ENCODE peak calls at places on chromosome X, in four cellular contexts. E is transverse colon, J is mesothelial cell of epicardium, K is fibroblast of pulmonary artery. F is an unnamed sample.

GRCh38 chrX:77892887-77893286 is 2.3 kb downstream of the MAGT1 start:
- DNase-seq in K (no peak), J (no peak), E (no peak), F (no peak)

GRCh38 chrX:12579311-12579710 is 211.9 kb upstream of the PRPS2 start:
- DNase-seq in J (no peak), E (no peak), K (no peak), F (no peak)

GRCh38 chrX:118614150-118614549 is 113.3 kb upstream of the IL13RA1 start:
- DNase-seq in E (no peak), J (no peak), K (no peak), F (no peak)

GRCh38 chrX:20437678-20438077 is 171.0 kb upstream of the RPS6KA3 start:
- DNase-seq in J (no peak), K (no peak), E (no peak), F (no peak)

GRCh38 chrX:39654952-39655351 is 442.8 kb downstream of the BCOR start:
- DNase-seq in K (no peak), E (no peak), J (no peak), F (no peak)

GRCh38 chrX:129706395-129707072 is 32.2 kb upstream of the XPNPEP2 start:
- DNase-seq in J (no peak), E (no peak), K (no peak), F (no peak)

GRCh38 chrX:22746081-22746480 is 253.7 kb upstream of the DDX53 start:
- DNase-seq in K (no peak), E (no peak), J (no peak), F (no peak)

GRCh38 chrX:81261576-81261975 is 59.7 kb downstream of the SH3BGRL start:
- DNase-seq in J (no peak), E (no peak), K (peak), F (no peak)

GRCh38 chrX:45986971-45987370 is 558.2 kb downstream of the ZNF674 start:
- DNase-seq in K (peak), J (no peak), E (no peak), F (no peak)

GRCh38 chrX:56728752-56729151 is 291 bp upstream of the NBDY start:
- DNase-seq in E (peak), K (peak), J (no peak), F (no peak)

GRCh38 chrX:32483534-32484136 is 727.7 kb downstream of the DMD start:
- DNase-seq in J (no peak), E (no peak), K (peak), F (no peak)

GRCh38 chrX:118761950-118762725 is 34.7 kb downstream of the IL13RA1 start:
- DNase-seq in J (no peak), K (peak), E (no peak), F (no peak)

GRCh38 chrX:100673397-100673953 is 29.5 kb downstream of the SRPX2 start:
- DNase-seq in E (no peak), K (peak), J (no peak), F (no peak)

GRCh38 chrX:40508560-40508959 is 72.2 kb upstream of the ATP6AP2 start:
- DNase-seq in K (no peak), J (no peak), E (no peak), F (no peak)

GRCh38 chrX:1851527-1851926 is 236.7 kb downstream of the ASMT start:
- DNase-seq in E (no peak), J (no peak), K (no peak), F (no peak)

GRCh38 chrX:30735839-30736238 is 82.6 kb downstream of the GK start:
- DNase-seq in J (no peak), E (peak), K (peak), F (peak)

GRCh38 chrX:107747596-107748161 is 27.9 kb downstream of the TSC22D3 start:
- DNase-seq in K (peak), J (no peak), E (peak), F (no peak)

GRCh38 chrX:151983186-151983585 is 8.7 kb upstream of the GABRE start:
- DNase-seq in K (no peak), J (no peak), E (no peak), F (no peak)

GRCh38 chrX:106397788-106398538 is 213.8 kb upstream of the RADX start:
- DNase-seq in J (no peak), K (peak), E (no peak), F (no peak)
- TF ChIP-seq CTCF in J (no peak), K (peak), E (no peak), F (no peak)

GRCh38 chrX:109826954-109827708 is 94.1 kb upstream of the ACSL4 start:
- DNase-seq in K (peak), J (no peak), E (no peak), F (no peak)
- TF ChIP-seq CTCF in K (no peak), J (no peak), E (no peak), F (no peak)

DNA sequence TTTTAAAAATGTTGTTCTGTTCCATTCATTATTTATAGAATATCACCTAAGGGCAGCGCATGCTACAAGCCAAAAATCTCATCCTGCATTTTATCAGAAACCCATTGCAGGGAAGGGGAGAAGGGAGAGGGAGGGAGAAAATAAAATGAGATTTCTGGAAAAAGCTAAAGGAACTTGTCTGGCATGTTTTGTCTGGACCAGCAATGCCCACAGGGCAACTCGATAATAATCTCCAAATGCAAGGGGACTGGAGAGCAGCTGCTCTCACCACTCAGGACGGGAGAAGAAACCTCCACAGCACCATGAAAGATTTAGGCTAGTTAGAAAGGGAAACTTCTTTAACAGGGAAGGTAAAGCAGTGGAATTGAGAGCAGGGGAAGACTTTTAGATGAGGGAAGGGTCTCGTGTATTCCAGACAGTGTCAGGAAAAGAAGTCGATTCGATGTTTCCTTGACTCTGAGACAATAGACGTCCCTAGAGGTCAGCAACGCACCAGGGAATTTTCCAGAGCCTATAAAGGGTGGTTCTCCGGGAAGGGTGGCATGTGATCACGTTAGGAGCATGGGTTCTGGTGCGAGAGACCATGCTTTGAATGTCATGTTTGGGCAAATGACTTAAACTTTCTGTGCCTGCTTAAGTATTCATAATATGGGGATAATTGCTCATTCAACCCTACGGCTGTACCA is 132.2 kb upstream of the NDP start:
- DNase-seq in K (no peak), J (no peak), E (no peak), F (no peak)
- TF ChIP-seq CTCF in K (no peak), J (no peak), E (no peak), F (no peak)

DNA sequence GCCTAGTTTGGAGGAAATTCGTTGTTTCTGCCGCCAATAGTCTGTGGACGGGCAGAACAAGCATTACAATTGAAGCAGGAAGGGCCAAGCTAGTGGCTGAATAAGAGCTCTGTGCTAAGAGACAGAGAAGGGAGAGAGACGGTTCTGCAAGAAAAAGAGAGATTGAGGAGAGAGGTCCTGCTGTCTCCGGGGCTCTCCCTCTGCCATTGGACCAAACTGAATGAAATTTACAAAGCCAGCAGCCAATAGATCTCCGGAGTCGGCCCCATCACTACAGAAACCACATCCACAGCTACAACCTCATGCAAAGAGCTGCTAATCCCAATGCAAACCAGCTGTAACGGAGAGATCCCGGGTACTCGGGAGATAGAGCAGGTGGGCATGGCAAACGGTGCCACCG is at the start of gene NLGN4X:
- DNase-seq in J (no peak), K (no peak), E (no peak), F (no peak)
- TF ChIP-seq CTCF in J (no peak), K (no peak), E (no peak), F (no peak)

DNA sequence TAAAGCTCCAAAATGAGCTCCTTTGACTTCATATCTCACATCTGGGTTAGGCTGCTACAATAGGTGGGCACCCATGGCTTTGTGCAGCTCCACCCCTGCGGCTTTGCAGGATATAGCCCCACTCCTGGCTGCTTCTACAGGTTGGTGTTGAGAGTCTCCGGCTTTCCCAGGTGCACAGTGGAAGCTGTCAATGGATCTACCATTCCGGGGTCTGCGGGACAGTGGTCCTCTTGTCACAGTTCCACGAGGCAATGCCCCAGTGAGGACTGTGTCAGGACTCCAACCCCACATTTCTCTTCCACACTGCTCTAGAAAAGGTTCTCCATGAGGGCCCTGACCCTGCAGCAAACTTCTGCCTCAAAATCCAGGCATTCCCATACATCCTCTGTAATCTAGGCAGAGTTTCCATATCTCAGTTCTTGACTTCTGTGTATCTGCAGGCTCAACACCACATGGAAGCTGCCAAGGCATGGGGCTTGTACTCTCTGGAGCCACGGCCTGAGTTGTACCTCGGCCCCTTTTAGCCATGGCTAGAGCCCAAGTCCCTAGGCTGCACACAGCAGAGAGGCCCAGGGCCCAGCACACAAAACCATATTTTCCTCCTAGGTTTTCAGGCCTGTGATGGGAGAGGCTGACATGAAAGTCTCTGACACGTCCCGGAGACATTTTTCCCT is 342.8 kb downstream of the FAM47B start:
- DNase-seq in K (no peak), E (no peak), J (no peak), F (no peak)
- TF ChIP-seq CTCF in K (no peak), E (no peak), J (no peak), F (no peak)

DNA sequence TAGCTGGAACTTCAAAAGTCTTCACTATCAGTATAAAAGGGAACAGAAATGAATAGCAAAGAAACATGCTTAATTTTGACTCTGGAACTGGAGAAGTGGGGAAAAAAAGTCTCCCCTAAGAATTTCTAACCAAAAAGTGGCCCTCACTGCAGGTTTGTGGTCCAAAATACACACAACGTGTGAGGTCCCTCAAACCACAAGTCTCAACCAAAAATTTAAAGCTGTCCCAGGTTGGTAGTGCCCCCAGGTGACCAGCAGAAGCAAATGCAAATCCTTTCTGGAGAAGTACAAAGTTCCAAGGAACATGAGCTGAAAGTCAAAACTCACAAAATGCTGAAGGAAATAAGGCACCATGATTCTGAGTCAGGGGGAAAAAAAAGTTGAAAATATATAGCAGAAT is 23.6 kb upstream of the VAMP7 start:
- DNase-seq in J (no peak), K (peak), E (no peak), F (no peak)
- TF ChIP-seq CTCF in J (no peak), K (peak), E (no peak), F (no peak)

GRCh38 chrX:153556767-153557166 is 39.3 kb downstream of the ATP2B3 start:
- DNase-seq in K (no peak), E (no peak), J (no peak), F (no peak)
- TF ChIP-seq CTCF in K (no peak), E (no peak), J (no peak), F (no peak)

GRCh38 chrX:16743604-16744325 is 24.4 kb downstream of the SYAP1 start:
- DNase-seq in K (peak), J (no peak), E (no peak), F (no peak)
- TF ChIP-seq CTCF in K (peak), J (no peak), E (no peak), F (no peak)

F was measured in natural killer cell.